ENCODE peak calls at places on chromosome 7, in eight cellular contexts. G, N, M, F, Z, A, B and U are unnamed samples.

GRCh38 chr7:27873981-27874957 is 134.3 kb downstream of the TAX1BP1 start:
- DNase-seq in G (no peak), N (peak), M (no peak), F (peak), Z (peak), A (peak), B (no peak), U (peak)

GRCh38 chr7:131159961-131160361 is 167.7 kb upstream of the MKLN1 start:
- DNase-seq in G (no peak), N (no peak), M (no peak), F (peak), Z (no peak), A (no peak), B (no peak), U (no peak)

GRCh38 chr7:36937754-36938551 is 213.7 kb upstream of the AOAH start:
- DNase-seq in G (no peak), N (no peak), M (no peak), F (no peak), Z (no peak), A (no peak), B (no peak), U (no peak)

GRCh38 chr7:50450691-50451051 is 521 bp upstream of the FIGNL1 start:
- DNase-seq in G (no peak), N (peak), M (peak), F (peak), Z (peak), A (peak), B (no peak), U (no peak)

GRCh38 chr7:112067609-112068540 is 138.3 kb downstream of the DOCK4 start:
- DNase-seq in G (no peak), N (no peak), M (peak), F (no peak), Z (no peak), A (no peak), B (no peak), U (no peak)

GRCh38 chr7:28083159-28083997 is 97.2 kb downstream of the JAZF1 start:
- DNase-seq in G (no peak), N (no peak), M (no peak), F (no peak), Z (no peak), A (peak), B (no peak), U (no peak)

GRCh38 chr7:69708857-69709256 is 110.6 kb downstream of the AUTS2 start:
- DNase-seq in G (no peak), N (no peak), M (no peak), F (no peak), Z (no peak), A (peak), B (no peak), U (no peak)

GRCh38 chr7:149799397-149800168 is 26.2 kb upstream of the ZNF467 start:
- DNase-seq in G (peak), N (peak), M (peak), F (peak), Z (no peak), A (no peak), B (peak), U (no peak)

GRCh38 chr7:128920913-128921582 is 10.5 kb upstream of the KCP start:
- DNase-seq in G (no peak), N (no peak), M (no peak), F (no peak), Z (peak), A (no peak), B (no peak), U (no peak)

GRCh38 chr7:106068986-106069385 is 43.1 kb downstream of the SYPL1 start:
- DNase-seq in G (no peak), N (no peak), M (no peak), F (no peak), Z (no peak), A (peak), B (no peak), U (no peak)